ENCODE peak calls at places on chromosomes 5 and 9, in five cellular contexts. Y is colonic mucosa; A is tibial artery; X is heart left ventricle; Q is CD4-positive, alpha-beta T cell. L is an unnamed sample.
A peak's percentile ranks its signal among the peaks of the same experiment; 100 is the strongest.

GRCh38 chr5:179343902-179344300 is 1.4 kb downstream of the ADAMTS2 start:
- DNase-seq in Y (peak; percentile 25), A (no peak), X (no peak), Q (no peak), L (peak; percentile 64)

GRCh38 chr9:92608221-92609141 is 61.5 kb downstream of the IPPK start:
- DNase-seq in Y (no peak), A (no peak), X (peak; percentile 61), Q (no peak), L (no peak)

GRCh38 chr9:125099816-125100215 is 43.5 kb downstream of the SCAI start:
- DNase-seq in Y (no peak), A (no peak), X (no peak), Q (no peak), L (no peak)

GRCh38 chr9:73050062-73050814 is 97.4 kb upstream of the ALDH1A1 start:
- DNase-seq in Y (no peak), A (no peak), X (no peak), Q (no peak), L (no peak)

GRCh38 chr5:11973469-11973868 is 69.2 kb upstream of the CTNND2 start:
- DNase-seq in Y (no peak), A (no peak), X (no peak), Q (no peak), L (no peak)

GRCh38 chr5:111282798-111283197 is 58.6 kb downstream of the CAMK4 start:
- DNase-seq in Y (no peak), A (no peak), X (no peak), Q (no peak), L (no peak)

GRCh38 chr5:163821142-163821541 is 315.7 kb downstream of the MAT2B start:
- DNase-seq in Y (no peak), A (no peak), X (no peak), Q (no peak), L (no peak)

GRCh38 chr5:167720676-167721260 is 570.7 kb upstream of the WWC1 start:
- DNase-seq in Y (no peak), A (no peak), X (no peak), Q (no peak), L (no peak)

GRCh38 chr9:19875291-19875910 is 86.6 kb upstream of the SLC24A2 start:
- DNase-seq in Y (no peak), A (no peak), X (no peak), Q (no peak), L (no peak)

GRCh38 chr9:89478821-89479668 is 18.9 kb downstream of the SEMA4D start:
- DNase-seq in Y (no peak), A (no peak), X (no peak), Q (no peak), L (no peak)

GRCh38 chr9:90300901-90301688 is 341.5 kb downstream of the DIRAS2 start:
- DNase-seq in Y (peak; percentile 36), A (peak; percentile 26), X (no peak), Q (no peak), L (no peak)

GRCh38 chr5:19987594-19988345 is at the start of gene CDH18:
- DNase-seq in Y (no peak), A (no peak), X (no peak), Q (no peak), L (peak; percentile 42)

GRCh38 chr5:154813736-154814135 is 36.7 kb downstream of the FAXDC2 start:
- DNase-seq in Y (no peak), A (no peak), X (no peak), Q (peak; percentile 28), L (no peak)

GRCh38 chr5:35644543-35644942 is 26.9 kb downstream of the SPEF2 start:
- DNase-seq in Y (no peak), A (no peak), X (no peak), Q (no peak), L (no peak)

GRCh38 chr5:135349886-135350285 is 49.1 kb downstream of the MACROH2A1 start:
- DNase-seq in Y (no peak), A (no peak), X (no peak), Q (no peak), L (no peak)

GRCh38 chr5:119212026-119212425 is 141.1 kb downstream of the DMXL1 start:
- DNase-seq in Y (no peak), A (no peak), X (no peak), Q (no peak), L (no peak)

GRCh38 chr9:81132796-81133195 is 556.6 kb downstream of the TLE1 start:
- DNase-seq in Y (no peak), A (no peak), X (no peak), Q (no peak), L (no peak)

GRCh38 chr5:39714036-39714698 is 289.4 kb upstream of the DAB2 start:
- DNase-seq in Y (peak; percentile 70), A (peak; percentile 32), X (no peak), Q (peak; percentile 18), L (peak; percentile 16)

GRCh38 chr9:127612993-127613954 is 1.2 kb downstream of the STXBP1 start:
- DNase-seq in Y (peak; percentile 65), A (peak; percentile 80), X (peak; percentile 83), Q (peak; percentile 14), L (peak; percentile 19)

GRCh38 chr5:178457471-178457870 is 132.7 kb downstream of the COL23A1 start:
- DNase-seq in Y (no peak), A (no peak), X (no peak), Q (no peak), L (no peak)

GRCh38 chr5:1521671-1522600 is 1.8 kb downstream of the LPCAT1 start:
- DNase-seq in Y (peak; percentile 19), A (peak; percentile 17), X (peak; percentile 18), Q (no peak), L (no peak)

GRCh38 chr5:94480511-94480910 is 137.9 kb downstream of the KIAA0825 start:
- DNase-seq in Y (no peak), A (no peak), X (no peak), Q (no peak), L (no peak)

GRCh38 chr5:149585910-149586309 is 4.6 kb downstream of the ARHGEF37 start:
- DNase-seq in Y (no peak), A (no peak), X (no peak), Q (no peak), L (no peak)

GRCh38 chr9:134630393-134630790 is 11.2 kb upstream of the COL5A1 start:
- DNase-seq in Y (no peak), A (no peak), X (no peak), Q (no peak), L (no peak)

GRCh38 chr5:36180556-36181350 is 28.8 kb downstream of the SKP2 start:
- DNase-seq in Y (no peak), A (no peak), X (no peak), Q (no peak), L (no peak)

GRCh38 chr9:121447341-121447834 is 52.3 kb downstream of the GGTA1 start:
- DNase-seq in Y (no peak), A (no peak), X (no peak), Q (no peak), L (no peak)

GRCh38 chr5:16552666-16553343 is 64.0 kb downstream of the RETREG1 start:
- DNase-seq in Y (peak; percentile 91), A (peak; percentile 85), X (peak; percentile 78), Q (peak; percentile 48), L (peak; percentile 46)

GRCh38 chr9:134318481-134318891 is 7.8 kb upstream of the RXRA start:
- DNase-seq in Y (no peak), A (no peak), X (no peak), Q (no peak), L (no peak)

GRCh38 chr9:124206391-124206790 is 51.4 kb upstream of the NEK6 start:
- DNase-seq in Y (no peak), A (no peak), X (no peak), Q (no peak), L (no peak)

GRCh38 chr9:107541523-107541922 is 52.0 kb upstream of the KLF4 start:
- DNase-seq in Y (no peak), A (no peak), X (no peak), Q (no peak), L (no peak)

GRCh38 chr5:178205010-178205748 is 846 bp downstream of the HNRNPAB start:
- DNase-seq in Y (peak; percentile 94), A (peak; percentile 83), X (peak; percentile 86), Q (peak; percentile 70), L (peak; percentile 52)

GRCh38 chr9:94514722-94515121 is 40.2 kb upstream of the PCAT7 start:
- DNase-seq in Y (no peak), A (no peak), X (no peak), Q (no peak), L (no peak)
- TF ChIP-seq CTCF in Y (no peak), A (no peak), X (no peak), Q (no peak), L (no peak)

DNA sequence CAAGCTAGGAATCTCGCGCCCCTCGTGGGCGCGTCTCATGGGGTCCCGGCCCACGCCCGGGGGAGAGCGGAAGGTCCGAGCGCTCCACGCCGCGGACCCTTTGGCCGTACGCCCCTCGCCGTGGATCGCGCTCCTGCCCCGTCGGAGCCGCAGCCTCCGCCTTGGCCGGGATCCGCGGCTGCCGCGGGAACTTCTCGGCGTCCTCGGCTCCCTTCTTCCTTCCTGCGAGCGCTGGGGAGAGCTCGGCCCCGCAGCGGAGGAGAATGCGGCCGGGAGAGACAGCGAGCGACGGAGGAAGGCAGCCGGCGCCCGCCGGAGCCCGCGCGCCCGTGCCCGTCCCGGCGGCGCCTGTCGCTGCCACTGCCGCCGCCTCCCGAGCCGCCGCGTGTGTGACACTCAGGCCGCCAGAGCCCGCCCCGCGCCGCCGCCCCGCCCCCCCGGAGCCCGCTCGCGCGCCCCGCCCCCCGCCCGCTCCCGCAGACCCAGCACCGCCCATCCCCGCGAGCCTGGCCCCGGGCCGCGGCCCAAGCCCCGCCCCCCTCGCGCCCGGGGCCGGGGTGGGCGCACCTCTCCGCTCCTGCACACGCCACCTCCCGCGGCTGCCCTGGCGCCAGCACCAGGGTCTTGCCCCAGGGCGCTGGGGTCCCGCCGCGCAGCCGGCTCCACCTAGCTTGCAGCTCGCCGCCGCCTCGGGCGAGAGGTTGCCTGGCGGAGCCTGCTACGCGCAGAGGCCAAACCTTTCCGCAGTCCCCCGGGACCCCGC is at the start of gene SHB:
- DNase-seq in Y (peak; percentile 81), A (peak; percentile 69), X (peak; percentile 89), Q (peak; percentile 84), L (peak; percentile 65)
- TF ChIP-seq CTCF in Y (no peak), A (peak; percentile 40), X (no peak), Q (peak; percentile 34), L (no peak)

GRCh38 chr9:136858844-136859757 is 7.0 kb downstream of the MAMDC4 start:
- DNase-seq in Y (peak; percentile 94), A (no peak), X (peak; percentile 69), Q (no peak), L (no peak)

GRCh38 chr9:136861874-136862457 is 4.1 kb downstream of the EDF1 start:
- DNase-seq in Y (no peak), A (no peak), X (no peak), Q (no peak), L (no peak)

GRCh38 chr9:136860933-136861873 is 4.9 kb downstream of the EDF1 start:
- DNase-seq in Y (peak; percentile 18), A (no peak), X (no peak), Q (no peak), L (no peak)

GRCh38 chr9:136859821-136860269 is 6.3 kb downstream of the EDF1 start:
- DNase-seq in Y (peak; percentile 83), A (no peak), X (no peak), Q (no peak), L (no peak)

DNA sequence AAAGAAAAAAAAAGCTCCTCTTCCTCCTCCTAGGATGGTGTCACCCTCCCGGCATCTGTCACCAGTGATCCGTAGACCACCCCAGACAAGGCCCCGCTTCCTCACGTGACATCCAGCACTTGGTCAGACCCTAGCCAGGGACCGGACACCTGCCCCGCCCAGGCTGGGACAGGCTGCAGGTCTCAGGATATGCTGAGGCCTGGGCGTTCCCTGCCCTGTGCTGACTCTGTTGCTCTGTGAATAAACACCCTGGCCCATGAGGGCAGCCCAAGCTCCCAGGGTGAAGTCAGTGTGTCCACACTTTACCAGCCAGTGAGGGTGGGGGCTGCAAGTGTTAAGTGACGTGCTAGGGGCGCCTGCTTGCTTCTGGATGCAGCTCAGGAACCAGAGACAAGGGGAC is 5.6 kb downstream of the EDF1 start:
- DNase-seq in Y (peak; percentile 58), A (no peak), X (no peak), Q (no peak), L (no peak)
- TF ChIP-seq CTCF in Y (no peak), A (no peak), X (no peak), Q (no peak), L (no peak)

GRCh38 chr9:109086221-109086620 is 33.5 kb downstream of the TMEM245 start:
- DNase-seq in Y (no peak), A (no peak), X (no peak), Q (no peak), L (no peak)
- TF ChIP-seq CTCF in Y (no peak), A (no peak), X (no peak), Q (no peak), L (no peak)